ENCODE peak calls at places on chromosomes 4 and X, in eight cellular contexts. W is neuronal stem cell, O is adrenal gland, X is AG04449, I is endothelial cell, R is NCI-H1930, C is GM23338, S is NCI-H1694 treated with DMSO at 0.1 percent for 48 hours. M is an unnamed sample.

GRCh38 chr4:152719291-152719690 is 39.5 kb upstream of the TMEM154 start:
- DNase-seq in O (no peak), R (no peak), W (no peak), S (no peak), X (no peak), I (no peak), C (no peak), M (no peak)

GRCh38 chrX:135345328-135345645 is 36.0 kb downstream of the ETDC start:
- DNase-seq in R (no peak), O (peak; percentile 63), X (no peak), I (no peak), W (no peak), C (no peak), S (no peak), M (peak; percentile 76)

GRCh38 chr4:123127865-123128264 is 205.5 kb upstream of the NUDT6 start:
- DNase-seq in R (no peak), C (no peak), O (no peak), W (no peak), S (no peak), I (no peak), X (no peak), M (no peak)

GRCh38 chrX:130024127-130024526 is 41.7 kb downstream of the BCORL1 start:
- DNase-seq in I (peak; percentile 53), C (peak; percentile 90), W (peak; percentile 9), S (no peak), X (no peak), O (peak; percentile 58), R (no peak), M (no peak)

GRCh38 chr4:110270492-110271197 is 72.2 kb upstream of the ELOVL6 start:
- DNase-seq in R (no peak), I (no peak), O (no peak), S (no peak), X (peak; percentile 28), C (no peak), W (no peak), M (no peak)

GRCh38 chr4:39233114-39233513 is 50.8 kb downstream of the WDR19 start:
- DNase-seq in R (no peak), O (no peak), S (no peak), C (no peak), W (no peak), X (no peak), I (no peak), M (no peak)

GRCh38 chr4:57342406-57342805 is 232.2 kb upstream of the IGFBP7 start:
- DNase-seq in W (no peak), R (no peak), C (no peak), I (no peak), O (no peak), S (no peak), X (no peak), M (no peak)

GRCh38 chrX:133544105-133544504 is 128.8 kb upstream of the GPC4 start:
- DNase-seq in X (no peak), I (peak; percentile 4), W (no peak), O (no peak), S (no peak), C (peak; percentile 17), R (no peak), M (no peak)

GRCh38 chrX:151393514-151393913 is 3.5 kb upstream of the VMA21 start:
- DNase-seq in O (no peak), S (no peak), X (no peak), W (peak; percentile 18), R (no peak), I (no peak), C (peak; percentile 74), M (no peak)

GRCh38 chrX:134849390-134849789 is 141.4 kb upstream of the SMIM10 start:
- DNase-seq in I (no peak), C (no peak), R (no peak), W (no peak), O (no peak), X (no peak), S (no peak), M (no peak)

GRCh38 chrX:50747471-50747900 is 66.5 kb downstream of the SHROOM4 start:
- DNase-seq in I (peak; percentile 24), S (peak; percentile 1), C (peak; percentile 49), W (peak; percentile 12), O (no peak), X (peak; percentile 64), R (no peak), M (no peak)

GRCh38 chrX:148878371-148878770 is 378.0 kb downstream of the AFF2 start:
- DNase-seq in X (no peak), W (no peak), O (no peak), I (no peak), C (no peak), R (no peak), S (no peak), M (no peak)

GRCh38 chr4:28686618-28687017 is 1826.0 kb downstream of the STIM2 start:
- DNase-seq in O (no peak), C (peak; percentile 77), S (no peak), W (no peak), X (no peak), I (peak; percentile 69), R (peak; percentile 27), M (no peak)

GRCh38 chr4:173448557-173448918 is 49.6 kb upstream of the SCRG1 start:
- DNase-seq in S (peak; percentile 90), C (no peak), I (no peak), X (no peak), W (no peak), R (no peak), O (no peak), M (peak; percentile 90)

GRCh38 chr4:168218663-168219062 is 99.9 kb downstream of the DDX60 start:
- DNase-seq in O (no peak), S (no peak), R (no peak), W (no peak), I (no peak), X (peak; percentile 54), C (no peak), M (no peak)

GRCh38 chrX:13094374-13094773 is 50.0 kb upstream of the FAM9C start:
- DNase-seq in O (no peak), X (no peak), W (no peak), I (no peak), R (no peak), S (no peak), C (no peak), M (peak; percentile 35)

GRCh38 chrX:30570505-30570904 is 7.1 kb downstream of the TASL start:
- DNase-seq in C (peak; percentile 7), S (no peak), R (no peak), O (no peak), W (no peak), I (no peak), X (no peak), M (peak; percentile 14)

GRCh38 chr4:184983660-184984356 is 34.5 kb upstream of the HELT start:
- DNase-seq in S (peak; percentile 41), O (peak; percentile 64), W (peak; percentile 26), R (no peak), C (peak; percentile 83), X (no peak), I (peak; percentile 69), M (peak; percentile 80)

GRCh38 chrX:53047228-53047627 is 1.4 kb upstream of the GPR173 start:
- DNase-seq in O (no peak), I (no peak), C (peak; percentile 28), S (peak; percentile 20), W (no peak), R (peak; percentile 1), X (no peak), M (peak; percentile 2)

GRCh38 chrX:97326456-97326855 is 442.7 kb downstream of the RPA4 start:
- DNase-seq in C (no peak), S (no peak), X (no peak), O (no peak), I (no peak), W (no peak), R (no peak), M (no peak)